ENCODE peak calls at places on chromosome 22, in five cellular contexts. W is transverse colon; K is CD8-positive, alpha-beta memory T cell; O is endodermal cell; V is mesenchymal stem cell. A is an unnamed sample.

GRCh38 chr22:26852176-26852575 is 194.8 kb downstream of the MIAT start:
- DNase-seq in W (no peak), K (no peak), O (peak; percentile 94), V (no peak), A (no peak)

GRCh38 chr22:40043086-40043485 is 48.3 kb downstream of the FAM83F start:
- DNase-seq in W (peak; percentile 52), K (no peak), O (no peak), V (no peak), A (no peak)

GRCh38 chr22:38937036-38937435 is 20.4 kb upstream of the APOBEC3A start:
- DNase-seq in W (no peak), K (no peak), O (no peak), V (no peak), A (no peak)

GRCh38 chr22:42683599-42684283 is 34.5 kb upstream of the CYB5R3 start:
- DNase-seq in W (peak; percentile 53), K (no peak), O (no peak), V (no peak), A (no peak)

GRCh38 chr22:49197500-49197899 is 630.2 kb downstream of the BRD1 start:
- DNase-seq in W (no peak), K (no peak), O (peak; percentile 76), V (no peak), A (no peak)

GRCh38 chr22:41197046-41197807 is 7.9 kb upstream of the L3MBTL2 start:
- DNase-seq in W (peak; percentile 88), K (peak; percentile 77), O (peak; percentile 93), V (peak; percentile 76), A (peak; percentile 70)

GRCh38 chr22:41417622-41418390 is 28.8 kb downstream of the TOB2 start:
- DNase-seq in W (peak; percentile 89), K (no peak), O (no peak), V (no peak), A (no peak)

GRCh38 chr22:36671398-36671797 is 32.2 kb downstream of the CACNG2 start:
- DNase-seq in W (no peak), K (no peak), O (no peak), V (no peak), A (no peak)

GRCh38 chr22:41256254-41256897 is 15.6 kb upstream of the CHADL start:
- DNase-seq in W (no peak), K (no peak), O (no peak), V (peak; percentile 89), A (no peak)

GRCh38 chr22:27667121-27667843 is 134.3 kb downstream of the MN1 start:
- DNase-seq in W (no peak), K (no peak), O (peak; percentile 61), V (no peak), A (no peak)

GRCh38 chr22:36986242-36986821 is 32.9 kb downstream of the TST start:
- DNase-seq in W (peak; percentile 40), K (peak; percentile 4), O (peak; percentile 85), V (no peak), A (peak; percentile 5)

GRCh38 chr22:31490496-31490925 is 869 bp upstream of the EIF4ENIF1 start:
- DNase-seq in W (peak; percentile 78), K (peak; percentile 68), O (peak; percentile 68), V (peak; percentile 88), A (peak; percentile 59)

GRCh38 chr22:36628561-36629060 is 74.9 kb downstream of the CACNG2 start:
- DNase-seq in W (no peak), K (no peak), O (no peak), V (no peak), A (no peak)

GRCh38 chr22:45553333-45554039 is 50.8 kb downstream of the FBLN1 start:
- DNase-seq in W (peak; percentile 73), K (peak; percentile 30), O (peak; percentile 94), V (peak; percentile 85), A (no peak)

GRCh38 chr22:24683671-24684070 is 80.7 kb downstream of the GGT1 start:
- DNase-seq in W (no peak), K (no peak), O (no peak), V (peak; percentile 79), A (no peak)

GRCh38 chr22:25282671-25283561 is 63.5 kb downstream of the CRYBB2 start:
- DNase-seq in W (no peak), K (no peak), O (peak; percentile 87), V (no peak), A (no peak)

GRCh38 chr22:32815943-32816342 is 14.4 kb downstream of the TIMP3 start:
- DNase-seq in W (no peak), K (no peak), O (no peak), V (no peak), A (no peak)

GRCh38 chr22:17734197-17734596 is 40.1 kb downstream of the BID start:
- DNase-seq in W (no peak), K (no peak), O (peak; percentile 6), V (peak; percentile 61), A (no peak)

GRCh38 chr22:43185860-43186261 is 1.1 kb downstream of the TTLL12 start:
- DNase-seq in W (peak; percentile 62), K (no peak), O (peak; percentile 70), V (peak; percentile 52), A (no peak)

GRCh38 chr22:37178350-37179125 is 9.5 kb downstream of the C1QTNF6 start:
- DNase-seq in W (peak; percentile 76), K (no peak), O (no peak), V (no peak), A (no peak)

GRCh38 chr22:38412435-38413084 is 42.4 kb downstream of the KCNJ4 start:
- DNase-seq in W (no peak), K (peak; percentile 39), O (peak; percentile 80), V (no peak), A (no peak)

GRCh38 chr22:38335077-38335476 is 17.8 kb upstream of the CSNK1E start:
- DNase-seq in W (no peak), K (no peak), O (no peak), V (peak; percentile 53), A (no peak)

GRCh38 chr22:46071451-46072029 is 78.8 kb upstream of the PPARA start:
- DNase-seq in W (peak; percentile 89), K (peak; percentile 47), O (peak; percentile 74), V (peak; percentile 78), A (peak; percentile 50)

GRCh38 chr22:27794244-27794643 is 7.3 kb downstream of the MN1 start:
- DNase-seq in W (no peak), K (no peak), O (peak; percentile 75), V (no peak), A (no peak)

GRCh38 chr22:31093956-31094622 is 13.0 kb downstream of the SMTN start:
- DNase-seq in W (peak; percentile 13), K (no peak), O (peak; percentile 33), V (no peak), A (no peak)

GRCh38 chr22:37186228-37186996 is 1.6 kb downstream of the C1QTNF6 start:
- DNase-seq in W (no peak), K (peak; percentile 79), O (peak; percentile 75), V (peak; percentile 88), A (peak; percentile 79)

GRCh38 chr22:30889268-30889995 is 79.1 kb downstream of the MORC2 start:
- DNase-seq in W (no peak), K (no peak), O (peak; percentile 34), V (no peak), A (no peak)

GRCh38 chr22:46013460-46014416 is 36.8 kb upstream of the WNT7B start:
- DNase-seq in W (peak; percentile 96), K (peak; percentile 65), O (peak; percentile 95), V (peak; percentile 96), A (peak; percentile 68)

GRCh38 chr22:50276143-50276542 is 6.0 kb upstream of the MAPK11 start:
- DNase-seq in W (peak; percentile 81), K (peak; percentile 40), O (peak; percentile 86), V (no peak), A (peak; percentile 58)

GRCh38 chr22:28373841-28374240 is 305.8 kb downstream of the TTC28 start:
- DNase-seq in W (no peak), K (no peak), O (no peak), V (peak; percentile 48), A (no peak)

GRCh38 chr22:44351037-44351436 is 38.3 kb upstream of the SHISAL1 start:
- DNase-seq in W (no peak), K (no peak), O (no peak), V (no peak), A (no peak)
- H3K9me3 ChIP-seq in W (no peaks in the 10 kb centered on the region), K (no peaks in the 10 kb centered on the region), O (no peaks in the 10 kb centered on the region), V (no peaks in the 10 kb centered on the region), A (no peaks in the 10 kb centered on the region)

GRCh38 chr22:23523746-23524145 is 56.3 kb downstream of the IGLL1 start:
- DNase-seq in W (no peak), K (no peak), O (peak; percentile 40), V (no peak), A (no peak)

GRCh38 chr22:23524226-23524625 is 55.9 kb downstream of the IGLL1 start:
- DNase-seq in W (no peak), K (no peak), O (no peak), V (no peak), A (no peak)

GRCh38 chr22:23526588-23527315 is 53.3 kb downstream of the IGLL1 start:
- DNase-seq in W (no peak), K (no peak), O (no peak), V (no peak), A (no peak)

GRCh38 chr22:23527971-23528740 is 51.9 kb downstream of the IGLL1 start:
- DNase-seq in W (no peak), K (no peak), O (no peak), V (no peak), A (no peak)

GRCh38 chr22:23525510-23525909 is 54.6 kb downstream of the IGLL1 start:
- DNase-seq in W (no peak), K (no peak), O (no peak), V (no peak), A (no peak)
- H3K4me1 ChIP-seq in W (peaks cover 19% of the 10 kb centered on the region), K (peaks cover 4% of the 10 kb centered on the region), O (peaks cover 8% of the 10 kb centered on the region), V (peaks cover 20% of the 10 kb centered on the region), A (peaks cover 7% of the 10 kb centered on the region)

GRCh38 chr22:47406896-47407295 is 644.4 kb downstream of the TBC1D22A start:
- DNase-seq in W (no peak), K (no peak), O (no peak), V (no peak), A (no peak)
- H3K9me3 ChIP-seq in W (no peaks in the 10 kb centered on the region), K (no peaks in the 10 kb centered on the region), O (peaks cover 31% of the 10 kb centered on the region), V (no peaks in the 10 kb centered on the region), A (no peaks in the 10 kb centered on the region)

GRCh38 chr22:29459773-29460172 is 20.2 kb upstream of the NEFH start:
- DNase-seq in W (no peak), K (no peak), O (no peak), V (no peak), A (no peak)

GRCh38 chr22:29461263-29461662 is 18.8 kb upstream of the NEFH start:
- DNase-seq in W (no peak), K (no peak), O (no peak), V (no peak), A (no peak)

GRCh38 chr22:29464581-29464980 is 15.4 kb upstream of the NEFH start:
- DNase-seq in W (no peak), K (no peak), O (no peak), V (no peak), A (no peak)

GRCh38 chr22:29458551-29458950 is 20.2 kb downstream of the RFPL1 start:
- DNase-seq in W (no peak), K (no peak), O (no peak), V (no peak), A (no peak)

DNA sequence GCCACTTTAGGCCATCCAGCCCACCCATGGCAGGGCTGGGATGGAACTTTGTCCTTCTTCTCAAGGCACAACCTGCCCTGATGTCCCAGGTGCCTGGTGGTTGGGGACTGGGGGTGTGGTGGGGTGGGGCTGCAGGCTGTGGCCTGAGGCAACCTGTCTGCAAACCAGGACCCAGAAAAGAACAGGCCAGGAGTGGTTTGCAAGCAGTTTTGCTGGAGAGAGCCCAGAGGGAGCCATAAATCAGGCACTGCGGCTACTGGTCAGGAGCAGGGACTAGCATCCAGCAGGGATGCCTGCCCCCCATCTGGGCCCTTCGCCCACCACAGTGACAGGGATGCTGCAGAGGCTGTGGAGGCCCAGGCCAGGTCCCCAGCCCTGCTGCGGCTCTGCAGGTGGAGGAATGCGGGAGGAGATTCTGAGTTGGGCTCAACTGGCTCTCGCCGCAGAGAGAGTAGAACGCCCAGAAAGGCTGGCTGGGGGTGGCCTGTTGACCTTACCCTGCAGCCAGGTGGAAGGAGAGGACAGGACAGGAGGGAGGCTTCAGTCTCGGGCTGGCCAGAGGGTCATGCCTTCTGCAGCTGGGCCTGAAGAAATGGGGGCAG is 16.4 kb upstream of the NEFH start:
- DNase-seq in W (no peak), K (no peak), O (peak; percentile 61), V (no peak), A (no peak)
- H3K4me1 ChIP-seq in W (no peaks in the 10 kb centered on the region), K (no peaks in the 10 kb centered on the region), O (no peaks in the 10 kb centered on the region), V (peaks cover 4% of the 10 kb centered on the region), A (no peaks in the 10 kb centered on the region)